ENCODE peak calls at places on chromosomes 13 and 19, in seven cellular contexts. F, B, C, M, V, E and L are unnamed samples.
A peak's percentile ranks its signal among the peaks of the same experiment; 100 is the strongest.

GRCh38 chr19:10682397-10683063 is 18.7 kb upstream of the QTRT1 start:
- DNase-seq in F (no peak), B (no peak), C (no peak), M (no peak), V (no peak), E (no peak), L (no peak)

GRCh38 chr19:55699221-55699620 is 24.2 kb downstream of the EPN1 start:
- DNase-seq in F (no peak), B (no peak), C (no peak), M (no peak), V (no peak), E (no peak), L (no peak)

GRCh38 chr13:48562296-48563066 is 29.6 kb upstream of the RCBTB2 start:
- DNase-seq in F (no peak), B (no peak), C (no peak), M (no peak), V (no peak), E (no peak), L (no peak)

GRCh38 chr19:18401580-18402112 is 4.2 kb upstream of the LRRC25 start:
- DNase-seq in F (peak; percentile 81), B (peak; percentile 81), C (no peak), M (no peak), V (no peak), E (peak; percentile 82), L (peak; percentile 69)

GRCh38 chr13:96946709-96947311 is 47.5 kb downstream of the OXGR1 start:
- DNase-seq in F (peak; percentile 64), B (no peak), C (no peak), M (no peak), V (no peak), E (no peak), L (no peak)

GRCh38 chr19:20558571-20558970 is 7.0 kb downstream of the ZNF737 start:
- DNase-seq in F (no peak), B (peak; percentile 70), C (no peak), M (no peak), V (no peak), E (no peak), L (no peak)

GRCh38 chr19:41999071-41999877 is 5.2 kb upstream of the ATP1A3 start:
- DNase-seq in F (peak; percentile 3), B (peak; percentile 56), C (no peak), M (peak; percentile 68), V (no peak), E (no peak), L (no peak)

GRCh38 chr19:7554990-7555864 is 19.7 kb downstream of the PNPLA6 start:
- DNase-seq in F (peak; percentile 14), B (peak; percentile 66), C (no peak), M (peak; percentile 90), V (peak; percentile 73), E (no peak), L (no peak)

GRCh38 chr19:33476151-33476707 is 45.4 kb downstream of the PEPD start:
- DNase-seq in F (no peak), B (no peak), C (no peak), M (peak; percentile 11), V (no peak), E (no peak), L (no peak)

GRCh38 chr13:107600986-107601385 is 614.4 kb downstream of the LIG4 start:
- DNase-seq in F (no peak), B (no peak), C (no peak), M (no peak), V (no peak), E (peak; percentile 22), L (no peak)
- H3K18ac ChIP-seq in F (no peak overlapping the region), B (no peak overlapping the region), C (no peak overlapping the region), M (no peak overlapping the region), V (no peak overlapping the region), E (no peak overlapping the region), L (no peak overlapping the region)

GRCh38 chr19:29515233-29515619 is 10.6 kb upstream of the VSTM2B start:
- DNase-seq in F (no peak), B (no peak), C (no peak), M (no peak), V (no peak), E (no peak), L (no peak)
- H3K18ac ChIP-seq in F (no peak overlapping the region), B (no peak overlapping the region), C (peak overlapping the region; percentile 64), M (no peak overlapping the region), V (no peak overlapping the region), E (no peak overlapping the region), L (no peak overlapping the region)

GRCh38 chr19:5157186-5157585 is 183.4 kb downstream of the PTPRS start:
- DNase-seq in F (no peak), B (no peak), C (no peak), M (no peak), V (no peak), E (no peak), L (no peak)

GRCh38 chr19:5154799-5155426 is 185.7 kb downstream of the PTPRS start:
- DNase-seq in F (no peak), B (no peak), C (no peak), M (no peak), V (no peak), E (no peak), L (no peak)

GRCh38 chr19:5156231-5156986 is 184.2 kb downstream of the PTPRS start:
- DNase-seq in F (no peak), B (peak; percentile 7), C (no peak), M (peak; percentile 29), V (no peak), E (no peak), L (no peak)

GRCh38 chr19:5154129-5154798 is 185.4 kb downstream of the KDM4B start:
- DNase-seq in F (peak; percentile 69), B (peak; percentile 62), C (no peak), M (peak; percentile 79), V (no peak), E (no peak), L (no peak)

DNA sequence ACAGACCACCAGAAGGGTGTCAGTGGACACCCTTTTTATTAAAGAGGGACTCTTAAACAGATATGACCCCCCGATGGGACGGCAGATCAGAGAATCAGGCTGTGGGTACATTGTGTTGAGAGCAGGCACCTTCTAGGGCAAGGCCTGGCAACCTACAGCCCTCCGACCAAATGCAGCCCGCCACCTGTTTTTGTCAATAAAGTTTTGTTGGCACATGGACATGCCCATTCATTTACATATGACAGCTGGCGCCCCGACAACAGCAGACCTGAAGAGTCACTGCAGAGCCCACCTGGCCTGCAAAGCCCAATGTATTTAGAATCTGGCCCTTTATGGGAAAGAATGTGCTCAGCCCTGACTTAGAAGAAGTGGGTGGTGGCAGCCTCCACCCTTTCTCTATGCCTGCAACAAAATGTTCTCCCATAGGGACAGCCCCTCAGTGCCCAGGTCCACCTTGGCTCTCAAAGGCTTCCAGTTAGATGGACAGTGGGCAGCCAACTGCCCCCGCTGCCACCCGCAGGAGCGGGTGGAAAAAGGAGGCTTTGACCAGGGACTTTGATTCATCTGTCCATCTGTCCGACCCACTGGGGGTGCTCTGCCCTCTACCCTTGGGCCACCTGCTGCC is 184.9 kb downstream of the PTPRS start:
- DNase-seq in F (no peak), B (no peak), C (no peak), M (no peak), V (no peak), E (no peak), L (no peak)
- H3K18ac ChIP-seq in F (no peak overlapping the region), B (no peak overlapping the region), C (peak overlapping the region; percentile 87), M (no peak overlapping the region), V (no peak overlapping the region), E (no peak overlapping the region), L (no peak overlapping the region)

GRCh38 chr13:23557733-23558132 is 12.5 kb upstream of the TNFRSF19 start:
- DNase-seq in F (no peak), B (no peak), C (no peak), M (no peak), V (no peak), E (no peak), L (no peak)

GRCh38 chr13:23560571-23561089 is 9.6 kb upstream of the TNFRSF19 start:
- DNase-seq in F (no peak), B (no peak), C (no peak), M (no peak), V (no peak), E (no peak), L (no peak)

GRCh38 chr13:23554000-23554399 is 16.2 kb upstream of the TNFRSF19 start:
- DNase-seq in F (peak; percentile 24), B (no peak), C (no peak), M (no peak), V (no peak), E (no peak), L (peak; percentile 16)

GRCh38 chr13:23558675-23559536 is 11.3 kb upstream of the TNFRSF19 start:
- DNase-seq in F (peak; percentile 44), B (peak; percentile 34), C (no peak), M (no peak), V (no peak), E (peak; percentile 81), L (peak; percentile 92)

GRCh38 chr13:23557043-23557442 is 13.2 kb upstream of the TNFRSF19 start:
- DNase-seq in F (no peak), B (no peak), C (no peak), M (no peak), V (no peak), E (no peak), L (no peak)
- H3K18ac ChIP-seq in F (no peak overlapping the region), B (no peak overlapping the region), C (no peak overlapping the region), M (no peak overlapping the region), V (no peak overlapping the region), E (no peak overlapping the region), L (peak overlapping the region; percentile 15)

DNA sequence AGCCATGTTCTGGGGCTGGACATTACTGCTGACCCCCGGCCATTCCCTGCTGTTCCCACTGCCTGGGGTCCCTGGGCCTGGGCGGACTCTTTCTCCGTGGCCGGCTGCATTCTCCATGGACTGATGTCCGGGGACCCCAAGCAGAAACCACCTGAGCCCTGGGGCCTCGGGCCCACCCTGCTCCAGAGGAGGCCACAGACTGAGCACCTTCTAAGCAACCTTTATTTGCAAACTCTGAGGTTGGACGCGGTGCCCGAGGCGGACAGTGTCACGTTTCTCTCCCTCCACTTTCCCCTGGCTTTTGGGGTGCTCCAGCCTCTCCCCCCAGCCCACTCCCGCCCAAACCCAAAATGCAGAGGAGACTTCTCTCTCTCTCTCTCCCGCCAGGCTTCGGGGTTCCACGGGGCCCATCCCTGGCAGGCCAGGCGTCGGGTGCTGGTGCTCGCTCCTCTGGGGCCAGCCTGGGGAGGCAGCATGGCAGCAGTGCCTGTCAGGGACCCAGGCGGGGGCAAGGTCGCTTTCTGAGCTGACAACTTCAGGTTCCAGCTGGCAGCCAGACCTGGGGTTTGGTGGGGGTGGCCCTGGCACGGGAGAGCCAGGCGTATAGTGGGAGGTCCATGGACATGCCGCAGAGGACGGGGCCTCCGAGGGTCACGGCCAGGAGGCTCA is 2.3 kb upstream of the C19orf25 start:
- DNase-seq in F (no peak), B (no peak), C (no peak), M (peak; percentile 27), V (no peak), E (no peak), L (no peak)
- H3K18ac ChIP-seq in F (no peak overlapping the region), B (no peak overlapping the region), C (no peak overlapping the region), M (no peak overlapping the region), V (no peak overlapping the region), E (no peak overlapping the region), L (no peak overlapping the region)

GRCh38 chr13:27349458-27349857 is 75.0 kb upstream of the GTF3A start:
- DNase-seq in F (no peak), B (no peak), C (no peak), M (no peak), V (no peak), E (peak; percentile 36), L (peak; percentile 90)
- H3K18ac ChIP-seq in F (no peak overlapping the region), B (no peak overlapping the region), C (no peak overlapping the region), M (no peak overlapping the region), V (no peak overlapping the region), E (no peak overlapping the region), L (peak overlapping the region; percentile 56)

GRCh38 chr13:27765650-27766049 is 26.6 kb upstream of the GSX1 start:
- DNase-seq in F (no peak), B (no peak), C (no peak), M (no peak), V (no peak), E (no peak), L (no peak)
- H3K18ac ChIP-seq in F (no peak overlapping the region), B (no peak overlapping the region), C (no peak overlapping the region), M (no peak overlapping the region), V (no peak overlapping the region), E (no peak overlapping the region), L (no peak overlapping the region)